ENCODE peak calls at places on chromosomes 3 and 15, in seven cellular contexts. Z, C, H, V, P, B and Y are unnamed samples.

GRCh38 chr3:100606894-100607512 is 2.4 kb upstream of the ADGRG7 start:
- DNase-seq in Z (no peak), C (no peak), H (no peak), V (no peak), P (no peak), B (no peak), Y (no peak)

GRCh38 chr3:104460477-104461406 is 906.0 kb upstream of the ALCAM start:
- DNase-seq in Z (peak), C (peak), H (no peak), V (no peak), P (no peak), B (peak), Y (no peak)

GRCh38 chr3:8882171-8882593 is 81.1 kb downstream of the RAD18 start:
- DNase-seq in Z (no peak), C (no peak), H (no peak), V (peak), P (no peak), B (no peak), Y (peak)

GRCh38 chr3:15726881-15727280 is 70.9 kb downstream of the ANKRD28 start:
- DNase-seq in Z (no peak), C (no peak), H (no peak), V (no peak), P (no peak), B (no peak), Y (no peak)

GRCh38 chr15:89462198-89462912 is 34.0 kb downstream of the RHCG start:
- DNase-seq in Z (peak), C (no peak), H (no peak), V (no peak), P (no peak), B (no peak), Y (no peak)

GRCh38 chr3:175002732-175003143 is 143.6 kb downstream of the NAALADL2 start:
- DNase-seq in Z (peak), C (no peak), H (no peak), V (no peak), P (no peak), B (peak), Y (no peak)

GRCh38 chr15:73677146-73677607 is 7.0 kb upstream of the CD276 start:
- DNase-seq in Z (peak), C (peak), H (peak), V (peak), P (peak), B (peak), Y (peak)

GRCh38 chr3:49733551-49733950 is 9.8 kb upstream of the GMPPB start:
- DNase-seq in Z (no peak), C (no peak), H (no peak), V (no peak), P (no peak), B (no peak), Y (no peak)

GRCh38 chr3:13650210-13651056 is 101.5 kb downstream of the FBLN2 start:
- DNase-seq in Z (peak), C (peak), H (peak), V (peak), P (peak), B (peak), Y (peak)

GRCh38 chr3:136734382-136735070 is 17.7 kb downstream of the STAG1 start:
- DNase-seq in Z (no peak), C (no peak), H (no peak), V (peak), P (no peak), B (no peak), Y (no peak)
- TF ChIP-seq CTCF in Z (no peak), C (peak), H (no peak), V (peak), P (no peak), B (peak), Y (no peak)

GRCh38 chr3:135736740-135737139 is 228.8 kb upstream of the PPP2R3A start:
- DNase-seq in Z (no peak), C (peak), H (no peak), V (no peak), P (peak), B (peak), Y (no peak)
- TF ChIP-seq CTCF in Z (peak), C (no peak), H (no peak), V (peak), P (peak), B (peak), Y (no peak)

GRCh38 chr3:43879166-43879565 is 188.4 kb downstream of the ABHD5 start:
- DNase-seq in Z (no peak), C (peak), H (no peak), V (peak), P (peak), B (peak), Y (peak)
- TF ChIP-seq CTCF in Z (peak), C (peak), H (no peak), V (peak), P (peak), B (peak), Y (peak)

DNA sequence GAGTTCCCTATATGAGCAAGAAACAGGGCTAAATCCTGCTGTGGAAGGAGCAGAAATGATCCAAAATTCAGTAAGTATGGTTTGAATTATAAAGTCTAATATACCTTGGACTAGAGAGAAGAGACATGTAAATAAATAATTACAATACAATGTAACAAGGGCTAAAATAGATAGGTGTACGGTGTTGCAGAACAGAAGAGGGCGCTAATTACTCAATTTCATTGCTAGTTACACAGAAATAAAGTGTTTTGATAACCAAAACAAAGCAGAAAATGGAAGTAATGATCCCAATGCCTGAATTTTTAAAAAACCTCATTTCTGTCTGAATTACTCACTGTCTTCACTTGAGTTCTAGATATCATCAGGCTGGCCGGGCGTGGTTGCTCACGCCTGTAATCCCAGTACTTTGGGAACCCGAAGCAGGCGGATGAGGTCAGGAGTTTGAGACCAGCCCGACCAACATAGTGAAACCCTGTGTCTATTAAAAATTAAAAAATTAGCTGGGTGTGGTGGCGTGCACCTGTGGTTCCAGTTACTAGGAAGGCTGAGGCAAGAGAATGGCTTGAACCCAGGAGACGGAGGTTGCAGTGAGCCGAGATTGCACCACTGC is 8.3 kb upstream of the PLCH1 start:
- DNase-seq in Z (no peak), C (peak), H (no peak), V (no peak), P (no peak), B (no peak), Y (no peak)
- TF ChIP-seq CTCF in Z (peak), C (peak), H (no peak), V (peak), P (peak), B (peak), Y (peak)

DNA sequence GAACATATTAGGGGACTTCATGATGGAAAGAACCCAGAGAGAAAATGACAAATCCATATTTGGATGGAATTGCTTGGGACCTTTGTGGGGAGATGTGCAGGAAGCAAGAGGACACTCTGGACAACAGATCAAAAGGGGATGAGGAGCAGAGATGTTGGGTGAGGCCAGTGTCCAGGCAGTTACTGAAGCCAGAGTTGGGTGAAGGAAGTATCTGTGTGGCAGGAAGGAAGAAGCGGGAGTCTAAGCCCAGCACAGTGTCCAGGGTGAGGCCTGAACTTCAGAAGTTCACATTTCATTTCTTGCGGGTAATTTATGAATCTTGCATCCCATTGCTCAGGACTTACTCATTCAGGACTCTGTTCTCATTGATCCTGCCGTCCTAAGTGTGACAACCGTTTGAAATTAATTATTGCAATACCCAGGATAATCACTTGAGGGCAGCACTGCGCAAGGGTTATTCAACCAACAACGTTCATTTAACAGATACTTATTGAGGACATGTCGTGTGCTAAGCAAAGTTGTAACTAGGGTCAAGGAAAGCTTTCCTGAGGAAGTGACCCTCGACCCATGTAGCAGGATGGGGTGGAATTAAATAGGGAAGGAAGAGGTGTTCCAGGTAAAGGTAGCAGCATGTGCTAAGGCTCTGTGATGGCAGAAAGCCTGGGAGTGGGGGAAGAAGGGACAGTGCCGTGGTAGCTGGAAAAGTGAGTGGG is 61.3 kb upstream of the CMTM8 start:
- DNase-seq in Z (peak), C (peak), H (peak), V (peak), P (peak), B (peak), Y (peak)
- TF ChIP-seq CTCF in Z (peak), C (peak), H (peak), V (peak), P (peak), B (peak), Y (peak)

GRCh38 chr3:39067286-39067685 is 15.5 kb downstream of the WDR48 start:
- DNase-seq in Z (peak), C (no peak), H (no peak), V (no peak), P (no peak), B (peak), Y (no peak)

GRCh38 chr3:39062180-39062579 is 10.4 kb downstream of the WDR48 start:
- DNase-seq in Z (no peak), C (no peak), H (no peak), V (no peak), P (no peak), B (no peak), Y (no peak)

GRCh38 chr3:39064646-39065045 is 12.8 kb downstream of the WDR48 start:
- DNase-seq in Z (peak), C (no peak), H (no peak), V (no peak), P (no peak), B (no peak), Y (no peak)

GRCh38 chr3:39065197-39065596 is 13.4 kb downstream of the WDR48 start:
- DNase-seq in Z (peak), C (peak), H (peak), V (peak), P (peak), B (peak), Y (peak)

GRCh38 chr3:39063143-39063542 is 11.3 kb downstream of the WDR48 start:
- DNase-seq in Z (no peak), C (no peak), H (no peak), V (no peak), P (no peak), B (no peak), Y (no peak)
- TF ChIP-seq CTCF in Z (no peak), C (no peak), H (no peak), V (no peak), P (no peak), B (no peak), Y (no peak)